ENCODE peak calls at places on chromosome 10, in six cellular contexts. W is MG63, V is H9, B is Peyer's patch, T is body of pancreas, Y is GM23338. M is an unnamed sample. For H3K27me3, the result is how much of the 10 kb centered on the place peaks cover.

GRCh38 chr10:113425596-113425995 is 127.3 kb upstream of the HABP2 start:
- DNase-seq in W (no peak), V (no peak), B (no peak), T (peak), Y (no peak), M (no peak)

GRCh38 chr10:31147220-31147608 is 115.5 kb upstream of the ZNF438 start:
- DNase-seq in W (peak), V (no peak), B (no peak), T (no peak), Y (no peak), M (no peak)

GRCh38 chr10:32985781-32986350 is 27.8 kb upstream of the ITGB1 start:
- DNase-seq in W (no peak), V (no peak), B (no peak), T (no peak), Y (no peak), M (no peak)

GRCh38 chr10:78475501-78475900 is 441.8 kb downstream of the RPS24 start:
- DNase-seq in W (no peak), V (no peak), B (no peak), T (no peak), Y (no peak), M (no peak)

GRCh38 chr10:79434816-79435215 is 10.6 kb downstream of the ZCCHC24 start:
- DNase-seq in W (peak), V (no peak), B (no peak), T (no peak), Y (no peak), M (no peak)

GRCh38 chr10:132394201-132394811 is 2.7 kb upstream of the PWWP2B start:
- DNase-seq in W (no peak), V (no peak), B (no peak), T (no peak), Y (no peak), M (no peak)

GRCh38 chr10:99450624-99451498 is 20.4 kb upstream of the GOT1 start:
- DNase-seq in W (no peak), V (no peak), B (no peak), T (no peak), Y (no peak), M (peak)

GRCh38 chr10:83007521-83007920 is 1131.8 kb upstream of the GHITM start:
- DNase-seq in W (no peak), V (no peak), B (no peak), T (no peak), Y (no peak), M (no peak)

GRCh38 chr10:132110713-132111112 is 45.0 kb downstream of the JAKMIP3 start:
- DNase-seq in W (no peak), V (peak), B (no peak), T (no peak), Y (no peak), M (peak)

GRCh38 chr10:67666416-67667043 is 29.5 kb downstream of the CTNNA3 start:
- DNase-seq in W (no peak), V (no peak), B (no peak), T (no peak), Y (peak), M (no peak)

GRCh38 chr10:123147635-123148413 is at the start of gene HMX2:
- DNase-seq in W (peak), V (peak), B (no peak), T (no peak), Y (peak), M (no peak)

GRCh38 chr10:30432631-30433285 is 1.2 kb upstream of the MAP3K8 start:
- DNase-seq in W (no peak), V (peak), B (no peak), T (peak), Y (peak), M (no peak)

DNA sequence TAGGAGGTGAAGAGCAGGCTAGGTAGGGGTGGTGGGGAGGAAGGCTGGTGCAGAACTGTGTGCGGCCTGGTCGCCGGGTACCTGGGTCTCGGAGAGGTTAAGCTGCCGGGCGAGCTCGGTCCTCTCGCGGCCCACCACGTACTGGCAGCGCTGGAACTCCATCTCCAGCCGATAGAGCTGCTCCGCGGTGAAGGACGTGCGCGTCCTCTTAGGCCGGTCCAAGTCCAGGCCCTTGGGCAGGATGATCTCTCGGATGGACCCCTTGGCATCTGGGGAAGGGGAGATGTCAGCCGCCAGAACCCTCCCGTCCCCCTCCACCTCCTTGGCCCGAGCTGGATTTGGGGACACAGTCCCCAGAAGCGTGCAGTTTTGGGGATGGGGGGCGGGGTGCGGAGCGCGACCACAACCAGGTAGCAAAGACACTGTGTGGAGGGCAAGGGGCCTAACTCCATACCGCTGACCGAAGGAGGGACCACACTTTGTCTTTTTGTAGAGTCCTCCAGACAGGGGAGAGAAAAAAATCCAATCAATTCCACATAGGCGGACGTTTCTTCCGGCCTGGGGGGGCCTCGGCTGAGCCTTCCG is 1.6 kb downstream of the VAX1 start:
- DNase-seq in W (no peak), V (peak), B (no peak), T (no peak), Y (peak), M (no peak)
- H3K27me3 ChIP-seq in W (under half), V (half or more), B (half or more), T (half or more), Y (half or more), M (under half)

DNA sequence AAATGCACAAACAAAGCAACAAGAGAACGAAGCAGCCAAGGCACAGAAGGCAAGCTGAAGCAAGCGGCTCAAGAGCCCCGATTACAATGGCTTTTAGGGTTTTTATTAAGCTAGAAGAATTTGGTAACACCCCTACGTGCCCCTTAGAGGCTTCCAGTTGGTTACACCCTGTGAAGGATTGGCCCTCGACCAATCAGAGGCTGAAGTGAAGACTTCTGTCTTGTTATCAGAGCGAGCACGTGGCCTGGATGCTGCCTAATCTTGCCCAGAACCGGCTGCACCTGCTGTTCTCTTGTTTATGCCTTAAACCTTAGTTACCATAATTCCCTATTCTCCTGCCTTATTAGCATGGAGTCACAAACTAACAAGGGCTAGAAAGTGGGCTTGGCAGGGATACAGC is 21.4 kb downstream of the KCNK18 start:
- DNase-seq in W (no peak), V (peak), B (no peak), T (no peak), Y (peak), M (no peak)
- H3K27me3 ChIP-seq in W (under half), V (under half), B (under half), T (under half), Y (under half), M (half or more)

DNA sequence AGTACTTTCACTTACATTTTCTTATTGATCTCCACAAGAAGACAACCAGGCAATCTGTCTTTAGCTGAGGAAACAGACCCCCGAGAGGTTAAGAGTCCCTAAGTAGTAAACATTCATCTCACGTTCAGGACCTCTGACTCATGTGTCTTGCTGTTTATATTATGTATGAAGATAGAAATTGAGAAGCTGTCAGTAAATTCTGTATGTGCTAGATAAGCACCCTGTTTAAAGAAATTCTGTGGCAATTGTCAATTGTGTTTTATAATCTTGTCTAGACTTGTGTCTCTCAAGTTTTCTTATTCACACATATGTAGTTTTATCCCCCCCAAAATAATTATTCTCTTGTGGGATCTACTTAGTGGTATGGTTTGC is 14.5 kb downstream of the ADK start:
- DNase-seq in W (no peak), V (no peak), B (no peak), T (no peak), Y (no peak), M (no peak)
- H3K27me3 ChIP-seq in W (under half), V (under half), B (under half), T (under half), Y (under half), M (under half)

DNA sequence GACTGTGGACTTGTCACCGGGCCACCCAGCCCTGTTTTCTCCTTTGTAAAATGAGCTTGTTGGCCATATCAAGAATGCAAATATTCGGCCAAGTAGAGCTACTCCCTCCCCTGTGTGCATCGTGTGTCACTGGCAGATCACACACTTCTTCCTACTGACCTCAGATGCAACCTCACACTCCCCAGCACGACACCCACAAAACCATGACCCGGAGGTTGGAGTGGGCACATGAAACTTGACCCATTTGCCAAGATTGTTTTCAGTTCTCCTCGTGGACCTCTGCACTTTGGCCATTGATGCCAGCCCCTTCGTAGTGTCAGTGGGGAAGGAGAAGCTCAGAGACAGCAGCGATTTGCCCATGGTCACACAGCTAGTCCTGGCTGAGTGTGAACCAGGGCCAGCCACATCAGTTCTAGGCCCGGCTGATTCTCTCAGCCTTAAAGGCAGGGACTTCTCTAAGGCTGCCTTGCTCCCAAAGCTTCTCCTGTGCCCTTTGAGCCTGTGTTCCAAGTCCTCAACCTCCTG is 101.1 kb downstream of the CDH23 start:
- DNase-seq in W (no peak), V (no peak), B (no peak), T (no peak), Y (no peak), M (no peak)
- H3K27me3 ChIP-seq in W (under half), V (under half), B (under half), T (under half), Y (under half), M (under half)

GRCh38 chr10:101241840-101242707 is 12.8 kb upstream of the LBX1 start:
- DNase-seq in W (no peak), V (no peak), B (no peak), T (no peak), Y (no peak), M (peak)

GRCh38 chr10:101244321-101245050 is 15.2 kb upstream of the LBX1 start:
- DNase-seq in W (peak), V (no peak), B (no peak), T (no peak), Y (no peak), M (no peak)

GRCh38 chr10:101250136-101250535 is 20.9 kb upstream of the LBX1 start:
- DNase-seq in W (no peak), V (no peak), B (no peak), T (no peak), Y (no peak), M (no peak)

DNA sequence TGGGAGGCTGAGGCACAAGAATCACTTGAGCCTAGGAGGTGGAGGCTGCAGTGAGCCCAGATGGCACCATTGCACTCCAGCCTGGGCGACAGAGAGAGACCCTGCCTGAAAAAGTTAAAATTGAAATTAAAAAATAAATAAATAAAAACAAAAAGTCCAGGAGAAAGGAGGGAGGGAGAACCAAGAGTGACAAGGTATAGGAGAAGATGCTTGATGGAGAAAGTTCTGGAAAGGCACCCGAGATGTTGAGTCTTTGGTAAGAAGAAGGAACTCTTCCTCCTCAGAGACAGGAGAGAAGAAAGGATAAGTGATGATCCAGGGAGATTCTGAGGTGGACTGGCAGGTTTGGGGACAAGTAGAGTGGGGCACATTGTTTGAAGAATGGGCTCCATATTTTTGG is 17.4 kb upstream of the LBX1 start:
- DNase-seq in W (no peak), V (no peak), B (no peak), T (no peak), Y (no peak), M (no peak)
- H3K27me3 ChIP-seq in W (under half), V (under half), B (under half), T (under half), Y (under half), M (under half)

DNA sequence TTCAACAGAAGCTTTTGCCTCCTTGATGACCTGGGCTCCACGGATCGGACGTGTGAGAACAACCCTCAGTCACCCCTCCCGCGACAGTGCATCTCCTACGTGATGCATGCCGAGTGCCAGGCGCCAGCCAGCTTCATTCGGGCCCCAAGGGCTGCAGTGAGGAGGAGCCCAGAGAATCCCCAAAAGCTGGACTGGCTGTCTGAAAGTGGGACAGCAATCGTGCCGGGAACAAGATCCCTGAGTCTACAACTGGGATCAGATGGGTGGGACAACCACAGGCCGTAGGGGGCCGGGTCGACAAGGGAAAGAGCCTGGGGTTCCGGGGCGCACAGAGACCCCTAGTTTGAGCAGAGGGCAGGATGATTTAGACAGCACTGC is 27.2 kb downstream of the EBF3 start:
- DNase-seq in W (no peak), V (no peak), B (no peak), T (no peak), Y (no peak), M (no peak)
- H3K27me3 ChIP-seq in W (under half), V (under half), B (under half), T (under half), Y (under half), M (under half)

GRCh38 chr10:118258285-118258684 is 83.8 kb downstream of the FAM204A start:
- DNase-seq in W (no peak), V (no peak), B (no peak), T (no peak), Y (no peak), M (peak)
- H3K27me3 ChIP-seq in W (under half), V (under half), B (under half), T (under half), Y (under half), M (half or more)

M was measured in WERI-Rb-1.